ENCODE peak calls at places on chromosome 16, in six cellular contexts. C, A, R, L, N and F are unnamed samples.

GRCh38 chr16:49755291-49755611 is 100.7 kb downstream of the ZNF423 start:
- DNase-seq in R (no peak), L (no peak), A (no peak), N (no peak), C (no peak), F (no peak)

GRCh38 chr16:12539185-12539929 is 264.3 kb downstream of the CPPED1 start:
- DNase-seq in N (peak; percentile 17), A (no peak), R (no peak), L (peak; percentile 64), C (no peak), F (no peak)

GRCh38 chr16:1299012-1299867 is 10.2 kb upstream of the UBE2I start:
- DNase-seq in L (no peak), R (no peak), A (no peak), C (no peak), N (no peak), F (peak; percentile 61)

GRCh38 chr16:9165601-9166220 is 74.3 kb downstream of the HAPSTR1 start:
- DNase-seq in R (no peak), N (no peak), A (no peak), L (no peak), C (no peak), F (no peak)

GRCh38 chr16:57601801-57602478 is 26.5 kb upstream of the ADGRG1 start:
- DNase-seq in L (no peak), A (no peak), C (no peak), N (no peak), R (no peak), F (no peak)

GRCh38 chr16:86277236-86277635 is 233.1 kb upstream of the FOXF1 start:
- DNase-seq in R (no peak), C (no peak), L (no peak), A (no peak), N (no peak), F (no peak)

GRCh38 chr16:49510676-49511305 is 137.2 kb downstream of the C16orf78 start:
- DNase-seq in L (no peak), R (no peak), N (no peak), C (no peak), A (no peak), F (no peak)

GRCh38 chr16:72221216-72221995 is 49.5 kb upstream of the PMFBP1 start:
- DNase-seq in C (no peak), A (no peak), L (no peak), N (no peak), R (no peak), F (no peak)

GRCh38 chr16:49923411-49923810 is 67.5 kb upstream of the ZNF423 start:
- DNase-seq in A (no peak), C (no peak), L (no peak), N (no peak), R (no peak), F (no peak)

GRCh38 chr16:58488531-58488930 is 11.4 kb upstream of the NDRG4 start:
- DNase-seq in N (no peak), L (no peak), A (no peak), R (no peak), C (peak; percentile 25), F (no peak)

GRCh38 chr16:2969545-2970521 is 685 bp downstream of the PAQR4 start:
- DNase-seq in L (no peak), R (no peak), N (peak; percentile 68), A (peak; percentile 78), C (peak; percentile 72), F (peak; percentile 69)

GRCh38 chr16:49352923-49353322 is 20.7 kb upstream of the C16orf78 start:
- DNase-seq in C (no peak), R (no peak), N (no peak), L (no peak), A (no peak), F (no peak)

GRCh38 chr16:2478273-2478672 is 3.3 kb downstream of the TBC1D24 start:
- DNase-seq in N (no peak), C (no peak), A (no peak), R (no peak), L (no peak), F (no peak)

GRCh38 chr16:57000271-57001025 is 11.1 kb downstream of the NLRC5 start:
- DNase-seq in R (no peak), L (peak; percentile 77), C (peak; percentile 91), A (peak; percentile 90), N (peak; percentile 36), F (peak; percentile 43)

GRCh38 chr16:5870886-5871715 is 773.5 kb upstream of the EEF2KMT start:
- DNase-seq in N (no peak), L (no peak), R (no peak), A (no peak), C (no peak), F (no peak)

GRCh38 chr16:62167551-62167950 is 131.3 kb upstream of the CDH8 start:
- DNase-seq in L (no peak), A (no peak), N (no peak), C (no peak), R (no peak), F (no peak)

GRCh38 chr16:50390914-50391700 is 22.3 kb upstream of the BRD7 start:
- DNase-seq in N (no peak), A (no peak), R (no peak), L (no peak), C (no peak), F (no peak)

GRCh38 chr16:70675851-70676513 is 9.9 kb downstream of the MTSS2 start:
- DNase-seq in L (no peak), C (peak; percentile 38), A (no peak), R (no peak), N (no peak), F (no peak)

GRCh38 chr16:13923703-13924298 is 3.8 kb downstream of the ERCC4 start:
- DNase-seq in C (no peak), L (no peak), A (no peak), R (no peak), N (no peak), F (no peak)

GRCh38 chr16:58732545-58733247 is 1.4 kb downstream of the GOT2 start:
- DNase-seq in N (no peak), C (no peak), R (no peak), A (no peak), L (no peak), F (no peak)

GRCh38 chr16:17177968-17178880 is 292.5 kb downstream of the XYLT1 start:
- DNase-seq in C (no peak), R (no peak), L (no peak), N (no peak), A (no peak), F (no peak)
- TF ChIP-seq CTCF in C (no peak), R (no peak), L (no peak), N (no peak), A (no peak), F (no peak)

GRCh38 chr16:87572959-87573358 is 29.3 kb upstream of the JPH3 start:
- DNase-seq in C (no peak), R (no peak), N (no peak), A (peak; percentile 30), L (no peak), F (no peak)
- TF ChIP-seq CTCF in C (no peak), R (no peak), N (no peak), A (no peak), L (no peak), F (no peak)

GRCh38 chr16:77385481-77385880 is 49.4 kb downstream of the ADAMTS18 start:
- DNase-seq in A (no peak), N (no peak), R (no peak), L (no peak), C (no peak), F (no peak)
- TF ChIP-seq CTCF in A (no peak), N (no peak), R (no peak), L (no peak), C (no peak), F (no peak)

GRCh38 chr16:88627531-88628411 is 10.6 kb upstream of the IL17C start:
- DNase-seq in C (no peak), A (no peak), N (no peak), L (no peak), R (no peak), F (no peak)
- TF ChIP-seq CTCF in C (no peak), A (no peak), N (no peak), L (no peak), R (no peak), F (no peak)